ENCODE peak calls at places on chromosomes 2 and 18, in eight cellular contexts. C is fibroblast of pulmonary artery, G is neural progenitor cell, M is body of pancreas, P is ovary, L is HL-60, D is IMR-90, X is Peyer's patch. W is an unnamed sample.

GRCh38 chr2:9178110-9178904 is 28.3 kb upstream of the ASAP2 start:
- DNase-seq in P (no peak), D (no peak), L (no peak), M (peak), C (no peak), G (no peak), X (no peak), W (no peak)

GRCh38 chr18:3330622-3331021 is 68.7 kb downstream of the MYL12B start:
- DNase-seq in C (no peak), L (no peak), G (no peak), X (no peak), D (no peak), P (no peak), M (no peak), W (no peak)

GRCh38 chr2:238059505-238059904 is 1.3 kb upstream of the SCLY start:
- DNase-seq in X (no peak), D (no peak), L (no peak), G (no peak), C (no peak), M (no peak), P (no peak), W (no peak)

GRCh38 chr2:47300081-47300480 is 102.9 kb upstream of the MSH2 start:
- DNase-seq in G (no peak), C (no peak), L (no peak), D (no peak), X (no peak), M (no peak), P (no peak), W (no peak)

GRCh38 chr2:224041554-224041953 is 2.5 kb upstream of the SERPINE2 start:
- DNase-seq in D (no peak), G (no peak), X (no peak), M (no peak), P (no peak), C (no peak), L (no peak), W (no peak)

GRCh38 chr2:53861824-53862223 is 2.1 kb upstream of the GPR75 start:
- DNase-seq in X (no peak), C (no peak), D (no peak), P (no peak), G (no peak), M (no peak), L (no peak), W (no peak)

GRCh38 chr2:176725873-176726645 is 456.8 kb downstream of the MTX2 start:
- DNase-seq in D (no peak), X (no peak), P (no peak), C (no peak), L (no peak), M (no peak), G (no peak), W (no peak)

GRCh38 chr2:72220170-72220569 is 72.5 kb upstream of the CYP26B1 start:
- DNase-seq in M (no peak), X (no peak), P (no peak), C (no peak), L (no peak), D (no peak), G (peak), W (no peak)

GRCh38 chr2:24881623-24882022 is 38.4 kb downstream of the ADCY3 start:
- DNase-seq in D (no peak), L (no peak), X (no peak), P (no peak), M (no peak), G (no peak), C (no peak), W (no peak)

GRCh38 chr2:96260404-96261260 is 5.2 kb downstream of the TMEM127 start:
- DNase-seq in L (peak), C (peak), X (peak), D (peak), G (peak), P (peak), M (peak), W (peak)

GRCh38 chr2:73993376-73993775 is 8.7 kb downstream of the TET3 start:
- DNase-seq in D (no peak), P (no peak), X (no peak), C (no peak), G (no peak), L (no peak), M (no peak), W (no peak)
- H3K4me3 ChIP-seq in D (no peak), P (no peak), X (no peak), C (no peak), G (no peak), L (no peak), M (no peak), W (no peak)

DNA sequence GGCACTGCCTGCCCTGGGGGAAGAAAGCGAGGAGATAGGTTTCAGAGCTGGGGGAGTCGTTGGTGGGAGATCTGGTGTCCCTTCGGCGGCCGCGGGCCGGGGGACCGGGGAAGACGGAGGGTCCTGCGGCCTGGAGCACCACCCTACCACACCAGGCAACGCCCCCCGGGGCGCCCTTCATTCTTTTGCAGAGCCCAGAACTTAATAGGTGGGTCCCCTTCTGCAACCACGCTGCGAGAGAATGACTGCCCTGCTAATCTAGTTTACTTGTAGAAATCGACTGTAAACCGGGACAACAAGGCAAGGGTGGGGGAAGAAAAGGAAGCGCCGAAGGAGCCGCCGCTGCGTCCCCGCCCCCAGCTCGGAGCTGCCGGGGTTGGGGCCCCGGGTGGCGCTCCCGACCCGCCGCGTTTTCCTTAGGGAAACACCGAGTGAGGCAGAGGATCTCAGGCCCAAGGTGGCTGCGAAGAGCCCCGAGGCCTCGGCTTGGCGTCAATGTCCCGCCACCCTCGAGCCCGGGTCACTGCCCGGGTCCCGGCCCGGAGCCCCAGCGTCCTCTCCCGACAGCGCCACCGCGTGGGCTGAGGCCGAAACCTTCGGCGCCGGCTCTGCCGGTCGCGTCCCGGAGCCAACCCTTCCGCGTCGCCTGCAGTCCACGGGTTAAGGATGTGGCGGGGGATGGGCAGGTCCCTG is 5.4 kb upstream of the SATB2 start:
- DNase-seq in C (peak), D (peak), X (peak), M (peak), P (no peak), L (peak), G (peak), W (peak)
- TF ChIP-seq CTCF in C (peak), D (peak), X (peak), M (peak), P (no peak), L (peak), G (peak), W (peak)

GRCh38 chr2:230770804-230771203 is 58.2 kb downstream of the CAB39 start:
- DNase-seq in D (no peak), G (no peak), P (no peak), L (no peak), C (no peak), M (no peak), X (no peak), W (no peak)

GRCh38 chr2:230765611-230766300 is 53.1 kb downstream of the CAB39 start:
- DNase-seq in P (no peak), L (no peak), D (no peak), G (no peak), C (peak), X (no peak), M (no peak), W (peak)

GRCh38 chr2:230772189-230772588 is 59.5 kb downstream of the CAB39 start:
- DNase-seq in P (no peak), D (no peak), L (no peak), X (no peak), M (no peak), C (no peak), G (no peak), W (no peak)

GRCh38 chr2:230773039-230773773 is 60.6 kb downstream of the CAB39 start:
- DNase-seq in D (no peak), G (no peak), M (no peak), X (no peak), C (no peak), P (no peak), L (no peak), W (no peak)

GRCh38 chr2:230767862-230768388 is 55.3 kb downstream of the CAB39 start:
- DNase-seq in X (no peak), L (no peak), M (no peak), C (no peak), D (no peak), G (no peak), P (no peak), W (no peak)
- H3K4me3 ChIP-seq in X (no peak), L (no peak), M (no peak), C (no peak), D (no peak), G (no peak), P (no peak), W (no peak)

DNA sequence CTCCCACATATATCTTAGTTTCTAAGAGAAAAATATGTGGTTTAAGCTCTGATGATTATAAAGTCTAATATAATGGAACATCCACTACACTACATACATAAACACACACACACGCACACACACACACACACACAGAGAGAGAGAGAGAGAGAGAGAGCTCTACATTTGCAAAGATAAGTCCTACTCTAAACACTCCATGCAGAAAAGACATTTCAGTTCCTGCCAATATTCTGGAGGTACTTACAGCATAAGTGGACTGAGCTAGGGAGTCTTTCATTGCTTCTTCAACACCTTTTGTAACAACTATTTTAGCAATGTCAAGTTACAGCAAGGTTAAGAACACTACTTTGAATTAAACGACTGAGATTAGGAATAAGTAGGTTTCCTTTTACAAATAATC is 80.1 kb downstream of the FIGN start:
- DNase-seq in X (no peak), L (no peak), M (no peak), P (no peak), G (no peak), D (no peak), C (peak), W (no peak)
- TF ChIP-seq CTCF in X (no peak), L (no peak), M (no peak), P (no peak), G (no peak), D (no peak), C (no peak), W (no peak)

GRCh38 chr2:216030210-216030609 is 16.9 kb upstream of the MREG start:
- DNase-seq in L (no peak), X (no peak), G (no peak), C (no peak), D (no peak), P (no peak), M (no peak), W (no peak)
- H3K4me3 ChIP-seq in L (no peak), X (no peak), G (no peak), C (no peak), D (no peak), P (no peak), M (no peak), W (no peak)

GRCh38 chr2:107133412-107133811 is 247.4 kb upstream of the ST6GAL2 start:
- DNase-seq in L (no peak), M (no peak), X (no peak), G (no peak), D (no peak), P (no peak), C (no peak), W (no peak)

GRCh38 chr2:107136749-107137148 is 250.8 kb upstream of the ST6GAL2 start:
- DNase-seq in C (no peak), X (no peak), M (no peak), P (no peak), D (no peak), G (no peak), L (no peak), W (no peak)

GRCh38 chr2:107132746-107133145 is 246.8 kb upstream of the ST6GAL2 start:
- DNase-seq in G (no peak), D (no peak), C (no peak), P (no peak), L (no peak), X (no peak), M (no peak), W (no peak)

GRCh38 chr2:107132141-107132540 is 246.2 kb upstream of the ST6GAL2 start:
- DNase-seq in C (no peak), G (no peak), M (no peak), X (no peak), P (no peak), D (no peak), L (peak), W (no peak)

DNA sequence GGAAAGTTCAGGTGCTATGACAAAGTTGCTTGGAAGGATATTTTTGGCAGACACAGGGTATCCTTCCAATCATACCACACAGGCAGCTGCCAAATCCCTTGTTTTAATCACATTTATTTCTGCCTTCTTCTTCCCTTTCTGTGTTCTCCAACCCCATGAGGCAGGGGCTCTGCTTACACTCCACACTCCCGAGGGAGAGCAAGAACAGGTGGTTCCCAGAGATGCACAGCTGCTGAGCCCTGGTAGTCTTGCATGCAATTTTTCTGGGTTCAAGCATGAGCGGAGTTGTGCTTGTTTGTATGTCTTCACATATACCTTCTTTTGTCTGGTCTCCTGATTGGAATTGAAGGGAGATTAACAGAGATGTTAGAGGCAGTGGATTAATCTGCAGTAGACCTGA is 251.7 kb upstream of the ST6GAL2 start:
- DNase-seq in X (no peak), P (no peak), L (no peak), M (no peak), D (no peak), G (no peak), C (no peak), W (no peak)
- TF ChIP-seq CTCF in X (no peak), P (no peak), L (no peak), M (no peak), D (no peak), G (no peak), C (no peak), W (no peak)

GRCh38 chr2:70123829-70124117 is 36.5 kb downstream of the PCBP1 start:
- DNase-seq in P (no peak), G (no peak), L (no peak), D (no peak), C (no peak), X (no peak), M (no peak), W (no peak)
- H3K4me3 ChIP-seq in P (peak), G (peak), L (peak), D (no peak), C (peak), X (peak), M (no peak), W (peak)

DNA sequence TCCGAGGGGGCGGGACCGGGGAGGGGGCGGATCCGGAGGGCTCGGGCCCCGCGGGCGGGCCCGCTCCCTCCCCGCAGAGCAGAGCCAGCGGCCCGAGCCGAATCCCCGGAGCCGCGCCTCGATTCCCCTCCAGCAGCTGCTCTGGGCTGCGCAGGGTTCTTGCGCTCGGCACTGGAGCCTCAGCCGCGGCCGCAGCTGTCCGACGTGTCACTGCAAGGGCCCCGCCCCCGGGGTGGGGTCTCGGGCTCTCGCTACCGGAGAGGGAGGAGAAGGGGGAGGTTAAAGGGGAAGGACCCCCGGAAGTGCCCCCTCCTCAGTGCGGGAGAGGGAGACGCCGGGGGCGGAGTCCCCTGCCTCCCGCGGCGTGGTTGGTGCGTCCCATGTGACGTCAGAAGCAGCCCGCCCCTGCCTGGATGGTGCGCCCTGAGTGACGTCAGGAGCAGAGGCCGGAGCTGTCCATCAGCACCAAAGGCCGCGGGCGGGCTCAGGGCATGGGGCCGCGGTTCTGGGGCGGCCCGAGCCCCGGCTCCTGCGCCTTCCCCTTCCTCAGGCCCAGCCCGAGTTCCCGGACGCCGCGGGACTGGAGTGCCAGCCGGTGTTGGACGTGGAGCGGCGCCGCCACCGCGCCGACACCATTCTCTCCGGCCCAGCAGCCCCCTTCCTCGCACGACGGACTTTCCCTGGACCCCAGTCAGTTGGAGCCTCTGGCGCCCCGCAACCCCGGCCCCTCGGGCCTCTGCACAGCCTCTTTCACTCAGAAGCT is at the start of the genes CHPF and TMEM198:
- DNase-seq in M (peak), C (peak), X (peak), L (peak), G (peak), D (peak), P (peak), W (peak)
- TF ChIP-seq CTCF in M (no peak), C (no peak), X (no peak), L (no peak), G (no peak), D (peak), P (no peak), W (no peak)

W was measured in cardiac fibroblast.